ENCODE peak calls at places on chromosomes 7 and 10, in eight cellular contexts. A is body of pancreas, G is tibial nerve, B is H1, H is cardiac muscle cell, M is neural progenitor cell, I is osteocyte, R is PC-3. X is an unnamed sample.
A peak's percentile ranks its signal among the peaks of the same experiment; 100 is the strongest.

GRCh38 chr7:17233643-17234397 is 64.6 kb upstream of the AHR start:
- DNase-seq in A (no peak), G (no peak), B (no peak), H (peak; percentile 34), M (no peak), I (no peak), R (peak; percentile 12), X (no peak)

GRCh38 chr7:45150199-45150598 is 7.4 kb upstream of the RAMP3 start:
- DNase-seq in A (no peak), G (no peak), B (no peak), H (no peak), M (no peak), I (no peak), R (no peak), X (no peak)

GRCh38 chr10:85624511-85624910 is 742.1 kb downstream of the GRID1 start:
- DNase-seq in A (no peak), G (no peak), B (no peak), H (no peak), M (no peak), I (no peak), R (no peak), X (no peak)

GRCh38 chr7:94657771-94658693 is 2.1 kb upstream of the SGCE start:
- DNase-seq in A (peak; percentile 98), G (peak; percentile 77), B (peak; percentile 95), H (peak; percentile 97), M (peak; percentile 97), I (peak; percentile 97), R (peak; percentile 99), X (peak; percentile 89)

GRCh38 chr7:127119517-127119916 is 133.2 kb downstream of the GRM8 start:
- DNase-seq in A (no peak), G (no peak), B (no peak), H (no peak), M (no peak), I (no peak), R (no peak), X (no peak)

GRCh38 chr7:45702751-45703150 is 128.6 kb downstream of the ADCY1 start:
- DNase-seq in A (peak; percentile 6), G (no peak), B (no peak), H (no peak), M (no peak), I (peak; percentile 78), R (no peak), X (no peak)

GRCh38 chr10:129448539-129448938 is 18.5 kb upstream of the MGMT start:
- DNase-seq in A (no peak), G (no peak), B (no peak), H (no peak), M (no peak), I (no peak), R (no peak), X (no peak)

GRCh38 chr10:33326897-33327296 is 7.6 kb downstream of the NRP1 start:
- DNase-seq in A (no peak), G (no peak), B (no peak), H (peak; percentile 36), M (no peak), I (no peak), R (no peak), X (no peak)

GRCh38 chr7:63925262-63925625 is 73.4 kb upstream of the ZNF722 start:
- DNase-seq in A (no peak), G (no peak), B (no peak), H (no peak), M (no peak), I (no peak), R (no peak), X (no peak)

GRCh38 chr7:158508802-158509385 is 78.7 kb downstream of the PTPRN2 start:
- DNase-seq in A (no peak), G (no peak), B (no peak), H (no peak), M (no peak), I (no peak), R (no peak), X (no peak)

GRCh38 chr10:72062341-72062740 is 26.0 kb downstream of the SPOCK2 start:
- DNase-seq in A (no peak), G (no peak), B (no peak), H (no peak), M (no peak), I (no peak), R (no peak), X (no peak)

GRCh38 chr10:32210306-32211045 is 136.5 kb downstream of the EPC1 start:
- DNase-seq in A (peak; percentile 24), G (no peak), B (peak; percentile 2), H (peak; percentile 70), M (peak; percentile 26), I (peak; percentile 74), R (peak; percentile 62), X (no peak)

GRCh38 chr7:82443044-82443800 is at the start of gene CACNA2D1:
- DNase-seq in A (no peak), G (no peak), B (no peak), H (peak; percentile 45), M (peak; percentile 83), I (peak; percentile 89), R (no peak), X (peak; percentile 74)

GRCh38 chr10:71650397-71650796 is 69.2 kb downstream of the C10orf105 start:
- DNase-seq in A (no peak), G (no peak), B (no peak), H (no peak), M (no peak), I (no peak), R (no peak), X (no peak)

GRCh38 chr7:17406756-17407155 is 108.3 kb downstream of the AHR start:
- DNase-seq in A (no peak), G (no peak), B (no peak), H (peak; percentile 27), M (no peak), I (no peak), R (no peak), X (no peak)

GRCh38 chr7:98628916-98629525 is 11.9 kb downstream of the NPTX2 start:
- DNase-seq in A (no peak), G (no peak), B (no peak), H (no peak), M (peak; percentile 87), I (peak; percentile 80), R (peak; percentile 9), X (no peak)

GRCh38 chr10:624312-624604 is 65.2 kb downstream of the DIP2C start:
- DNase-seq in A (no peak), G (no peak), B (no peak), H (no peak), M (no peak), I (no peak), R (no peak), X (no peak)

DNA sequence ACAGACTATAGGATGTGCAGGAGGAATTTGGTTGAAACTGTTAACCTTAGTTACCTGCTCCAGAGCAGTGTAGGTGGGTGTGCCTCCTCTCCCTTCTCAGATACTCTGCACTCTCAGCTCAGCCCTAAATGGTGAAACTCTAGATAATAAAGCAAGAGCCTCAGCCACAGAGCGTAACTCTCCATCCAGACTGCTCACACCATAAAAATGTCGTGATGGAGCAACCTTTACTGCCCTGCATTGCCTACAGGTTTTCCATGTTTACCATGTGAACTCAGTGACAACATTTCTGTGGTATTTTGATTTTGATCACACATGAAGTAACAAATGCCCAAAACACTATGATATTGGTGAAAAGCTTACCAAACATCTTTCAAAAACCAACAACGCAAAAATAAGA is 227.7 kb downstream of the CREB5 start:
- DNase-seq in A (no peak), G (no peak), B (no peak), H (no peak), M (no peak), I (no peak), R (no peak), X (no peak)
- TF ChIP-seq CTCF in A (no peak), G (no peak), B (no peak), H (no peak), M (no peak), I (no peak), R (no peak), X (no peak)

GRCh38 chr10:34821587-34822585 is 6.8 kb upstream of the PARD3 start:
- DNase-seq in A (no peak), G (no peak), B (no peak), H (no peak), M (no peak), I (no peak), R (peak; percentile 92), X (no peak)

GRCh38 chr10:34826221-34826620 is 11.1 kb upstream of the PARD3 start:
- DNase-seq in A (no peak), G (no peak), B (no peak), H (no peak), M (no peak), I (no peak), R (no peak), X (no peak)

GRCh38 chr10:34827087-34827766 is 12.1 kb upstream of the PARD3 start:
- DNase-seq in A (no peak), G (no peak), B (no peak), H (peak; percentile 32), M (no peak), I (no peak), R (no peak), X (no peak)

GRCh38 chr10:34825433-34825832 is 10.3 kb upstream of the PARD3 start:
- DNase-seq in A (no peak), G (no peak), B (no peak), H (no peak), M (no peak), I (no peak), R (no peak), X (no peak)

DNA sequence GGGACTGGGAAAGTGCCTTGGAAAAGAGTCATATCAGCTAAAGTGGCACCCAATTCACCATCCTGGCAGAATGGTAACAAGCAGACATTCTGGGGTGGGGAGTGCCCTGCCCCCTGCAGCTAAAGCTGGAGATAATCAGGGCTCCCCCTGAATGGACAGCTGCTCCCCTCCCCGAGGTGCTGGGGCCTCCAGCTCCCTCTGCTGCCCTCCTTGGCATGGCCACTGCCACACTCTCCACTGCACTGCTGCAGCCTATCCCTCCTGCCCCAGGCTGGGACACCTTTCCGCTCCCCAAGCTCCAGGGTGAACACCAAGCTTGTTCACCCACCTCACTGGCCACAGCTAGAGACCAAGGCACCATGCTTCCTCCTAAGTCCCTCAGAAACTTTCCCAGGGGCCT is 9.8 kb upstream of the PARD3 start:
- DNase-seq in A (no peak), G (no peak), B (no peak), H (no peak), M (peak; percentile 39), I (no peak), R (peak; percentile 42), X (no peak)
- TF ChIP-seq CTCF in A (peak; percentile 37), G (no peak), B (peak; percentile 65), H (peak; percentile 13), M (peak; percentile 25), I (peak; percentile 19), R (peak; percentile 74), X (no peak)

DNA sequence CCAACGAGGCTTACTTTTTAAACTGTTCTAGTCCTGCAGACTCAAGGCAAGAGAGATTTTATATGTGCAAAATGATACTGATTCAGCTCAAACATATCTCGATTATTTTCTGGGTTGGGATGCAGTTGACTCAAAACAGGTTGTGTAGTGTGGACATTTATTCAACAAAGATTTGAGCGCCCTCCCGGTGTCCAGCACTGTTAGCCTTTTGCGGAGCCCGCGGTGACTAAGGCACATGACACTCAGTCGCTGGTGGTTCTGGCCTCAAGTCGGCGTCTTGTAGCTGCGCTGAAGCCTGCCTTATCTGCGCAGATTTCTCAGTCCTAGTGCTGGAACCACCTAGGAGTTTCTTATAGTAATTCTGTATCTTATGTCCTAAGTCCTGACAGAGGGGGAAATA is 938 bp upstream of the CADPS2 start:
- DNase-seq in A (peak; percentile 81), G (peak; percentile 43), B (no peak), H (peak; percentile 70), M (peak; percentile 84), I (no peak), R (peak; percentile 64), X (peak; percentile 60)
- TF ChIP-seq CTCF in A (peak; percentile 34), G (no peak), B (peak; percentile 30), H (peak; percentile 34), M (peak; percentile 26), I (no peak), R (peak; percentile 35), X (no peak)

GRCh38 chr10:92640110-92640509 is 47.2 kb downstream of the KIF11 start:
- DNase-seq in A (no peak), G (no peak), B (no peak), H (peak; percentile 77), M (no peak), I (no peak), R (peak; percentile 48), X (no peak)
- TF ChIP-seq CTCF in A (no peak), G (no peak), B (no peak), H (peak; percentile 5), M (no peak), I (no peak), R (no peak), X (no peak)